ENCODE peak calls at places on chromosome 11, in nine cellular contexts. G is fibroblast of the aortic adventitia, U is SW480, X is tibial artery, A is KBM-7, L is iPS-NIHi11, R is WTC11, C is bronchial epithelial cell, K is upper lobe of right lung. Y is an unnamed sample.
A peak's percentile ranks its signal among the peaks of the same experiment; 100 is the strongest.

GRCh38 chr11:63527667-63528066 is 8.9 kb upstream of the PLAAT4 start:
- DNase-seq in G (no peak), U (no peak), X (no peak), A (no peak), L (no peak), R (no peak), C (no peak), K (no peak), Y (no peak)

GRCh38 chr11:69920500-69921428 is 101.5 kb upstream of the FGF3 start:
- DNase-seq in G (no peak), U (no peak), X (peak; percentile 17), A (no peak), L (no peak), R (peak; percentile 10), C (no peak), K (peak; percentile 55), Y (no peak)

GRCh38 chr11:82732734-82733443 is 775 bp downstream of the FAM181B start:
- DNase-seq in G (no peak), U (no peak), X (no peak), A (no peak), L (peak; percentile 51), R (peak; percentile 29), C (no peak), K (peak; percentile 63), Y (no peak)

GRCh38 chr11:126918556-126918955 is 82.0 kb downstream of the KIRREL3 start:
- DNase-seq in G (peak; percentile 42), U (no peak), X (no peak), A (no peak), L (no peak), R (no peak), C (no peak), K (no peak), Y (no peak)

GRCh38 chr11:116532066-116532465 is 240.7 kb downstream of the BUD13 start:
- DNase-seq in G (no peak), U (no peak), X (no peak), A (no peak), L (no peak), R (no peak), C (no peak), K (peak; percentile 12), Y (no peak)

GRCh38 chr11:60780065-60780464 is 5.1 kb upstream of the MS4A10 start:
- DNase-seq in G (no peak), U (no peak), X (no peak), A (no peak), L (no peak), R (no peak), C (no peak), K (peak; percentile 20), Y (no peak)

GRCh38 chr11:43639224-43639623 is 41.3 kb upstream of the HSD17B12 start:
- DNase-seq in G (no peak), U (no peak), X (no peak), A (no peak), L (no peak), R (no peak), C (no peak), K (no peak), Y (no peak)

GRCh38 chr11:132228756-132229325 is 858.4 kb downstream of the NTM start:
- DNase-seq in G (peak; percentile 2), U (no peak), X (no peak), A (no peak), L (peak; percentile 20), R (no peak), C (peak; percentile 27), K (no peak), Y (no peak)

GRCh38 chr11:33893711-33894401 is 2.0 kb upstream of the LMO2 start:
- DNase-seq in G (peak; percentile 51), U (peak; percentile 81), X (no peak), A (peak; percentile 98), L (no peak), R (no peak), C (no peak), K (no peak), Y (no peak)

GRCh38 chr11:57100638-57101312 is 81.0 kb upstream of the LRRC55 start:
- DNase-seq in G (no peak), U (no peak), X (no peak), A (no peak), L (no peak), R (no peak), C (no peak), K (no peak), Y (no peak)

GRCh38 chr11:44680982-44681597 is 45.7 kb upstream of the TSPAN18 start:
- DNase-seq in G (no peak), U (peak; percentile 59), X (no peak), A (no peak), L (no peak), R (peak; percentile 47), C (peak; percentile 64), K (no peak), Y (no peak)

GRCh38 chr11:57476223-57476882 is 16.0 kb downstream of the RTN4RL2 start:
- DNase-seq in G (no peak), U (peak; percentile 56), X (no peak), A (no peak), L (peak; percentile 68), R (peak; percentile 66), C (no peak), K (peak; percentile 83), Y (no peak)

GRCh38 chr11:117026593-117027330 is 71.5 kb downstream of the SIK3 start:
- DNase-seq in G (peak; percentile 64), U (peak; percentile 57), X (no peak), A (no peak), L (no peak), R (no peak), C (peak; percentile 83), K (no peak), Y (no peak)

GRCh38 chr11:1870326-1870696 is 17.4 kb downstream of the LSP1 start:
- DNase-seq in G (no peak), U (no peak), X (no peak), A (no peak), L (no peak), R (no peak), C (no peak), K (peak; percentile 59), Y (no peak)

GRCh38 chr11:86438685-86439084 is 64.0 kb downstream of the CCDC81 start:
- DNase-seq in G (peak; percentile 68), U (no peak), X (no peak), A (no peak), L (no peak), R (no peak), C (peak; percentile 56), K (no peak), Y (no peak)

Y was measured in AG09319.